ENCODE peak calls at places on chromosome 16, in four cellular contexts. One of them, this sample, is unnamed.

GRCh38 chr16:67342616-67343015 is 16.0 kb downstream of the LRRC36 start:
- DNase-seq in right cardiac atrium: no peak
- DNase-seq in esophagus squamous epithelium: no peak
- DNase-seq in NCI-H2171: no peak
- DNase-seq in this sample: no peak

GRCh38 chr16:87344165-87344930 is 27.2 kb upstream of the C16orf95 start:
- DNase-seq in NCI-H2171: no peak
- DNase-seq in right cardiac atrium: peak; percentile 50
- DNase-seq in esophagus squamous epithelium: no peak
- DNase-seq in this sample: no peak

GRCh38 chr16:88669986-88670385 is 7.1 kb upstream of the MVD start:
- DNase-seq in esophagus squamous epithelium: no peak
- DNase-seq in NCI-H2171: no peak
- DNase-seq in right cardiac atrium: no peak
- DNase-seq in this sample: no peak

GRCh38 chr16:667113-667779 is 686 bp upstream of the RHOT2 start:
- DNase-seq in esophagus squamous epithelium: no peak
- DNase-seq in right cardiac atrium: no peak
- DNase-seq in NCI-H2171: no peak
- DNase-seq in this sample: no peak

GRCh38 chr16:9008335-9009260 is 44.9 kb upstream of the USP7 start:
- DNase-seq in NCI-H2171: peak; percentile 9
- DNase-seq in esophagus squamous epithelium: no peak
- DNase-seq in right cardiac atrium: peak; percentile 88
- DNase-seq in this sample: no peak

GRCh38 chr16:67147437-67148140 is 3.2 kb downstream of the B3GNT9 start:
- DNase-seq in esophagus squamous epithelium: no peak
- DNase-seq in right cardiac atrium: no peak
- DNase-seq in NCI-H2171: no peak
- DNase-seq in this sample: no peak

GRCh38 chr16:15829460-15829859 is 27.4 kb downstream of the MYH11 start:
- DNase-seq in NCI-H2171: no peak
- DNase-seq in right cardiac atrium: peak; percentile 86
- DNase-seq in esophagus squamous epithelium: no peak
- DNase-seq in this sample: no peak

GRCh38 chr16:621526-622105 is 9.2 kb upstream of the WFIKKN1 start:
- DNase-seq in right cardiac atrium: peak; percentile 49
- DNase-seq in NCI-H2171: peak; percentile 45
- DNase-seq in esophagus squamous epithelium: no peak
- DNase-seq in this sample: no peak

GRCh38 chr16:84175351-84176081 is 11.3 kb downstream of the TAF1C start:
- DNase-seq in NCI-H2171: peak; percentile 38
- DNase-seq in right cardiac atrium: peak; percentile 70
- DNase-seq in esophagus squamous epithelium: no peak
- DNase-seq in this sample: peak; percentile 20

GRCh38 chr16:85812811-85813700 is 13.6 kb downstream of the COX4I1 start:
- DNase-seq in right cardiac atrium: no peak
- DNase-seq in NCI-H2171: no peak
- DNase-seq in esophagus squamous epithelium: no peak
- DNase-seq in this sample: no peak

GRCh38 chr16:78775161-78775561 is 675.7 kb downstream of the WWOX start:
- DNase-seq in right cardiac atrium: no peak
- DNase-seq in NCI-H2171: no peak
- DNase-seq in esophagus squamous epithelium: no peak
- DNase-seq in this sample: no peak

GRCh38 chr16:17346774-17347569 is 123.8 kb downstream of the XYLT1 start:
- DNase-seq in NCI-H2171: no peak
- DNase-seq in esophagus squamous epithelium: no peak
- DNase-seq in right cardiac atrium: no peak
- DNase-seq in this sample: no peak